ENCODE peak calls at places on chromosomes 7 and 10, in six cellular contexts. O is GM12878, I is H1, A is HepG2, H is HCT116, V is K562. T is an unnamed sample. For H3K4me1, the result is how much of the 10 kb centered on the place peaks cover.

GRCh38 chr10:92914478-92915066 is 66.3 kb downstream of the EXOC6 start:
- DNase-seq in O (no peak), I (no peak), A (peak), H (peak), V (peak), T (peak)

GRCh38 chr7:81507231-81507630 is 262.6 kb downstream of the HGF start:
- DNase-seq in O (no peak), I (no peak), A (no peak), H (no peak), V (no peak), T (no peak)

GRCh38 chr10:42991442-42992098 is 85.3 kb upstream of the RET start:
- DNase-seq in O (no peak), I (no peak), A (no peak), H (no peak), V (no peak), T (no peak)

GRCh38 chr7:32681174-32681518 is 185.9 kb downstream of the AVL9 start:
- DNase-seq in O (no peak), I (no peak), A (no peak), H (no peak), V (no peak), T (no peak)

GRCh38 chr10:88472540-88472939 is 110.6 kb downstream of the RNLS start:
- DNase-seq in O (no peak), I (peak), A (no peak), H (no peak), V (no peak), T (no peak)

GRCh38 chr7:47416454-47417121 is 165.3 kb downstream of the TNS3 start:
- DNase-seq in O (no peak), I (no peak), A (no peak), H (no peak), V (peak), T (no peak)

GRCh38 chr7:124799448-124799847 is 33.9 kb upstream of the GPR37 start:
- DNase-seq in O (no peak), I (no peak), A (no peak), H (no peak), V (no peak), T (no peak)

GRCh38 chr7:17236161-17236560 is 62.3 kb upstream of the AHR start:
- DNase-seq in O (no peak), I (no peak), A (no peak), H (no peak), V (no peak), T (no peak)

GRCh38 chr7:89771003-89771636 is 383.1 kb upstream of the STEAP1 start:
- DNase-seq in O (no peak), I (no peak), A (no peak), H (no peak), V (no peak), T (no peak)

GRCh38 chr7:29091121-29091601 is 55.2 kb downstream of the CPVL start:
- DNase-seq in O (no peak), I (no peak), A (no peak), H (no peak), V (no peak), T (peak)

GRCh38 chr10:61837748-61838055 is 63.8 kb upstream of the ARID5B start:
- DNase-seq in O (no peak), I (no peak), A (peak), H (no peak), V (no peak), T (no peak)

GRCh38 chr10:8628351-8628750 is 573.9 kb downstream of the GATA3 start:
- DNase-seq in O (no peak), I (no peak), A (no peak), H (no peak), V (no peak), T (peak)

GRCh38 chr7:129828989-129829676 is 123.6 kb downstream of the UBE2H start:
- DNase-seq in O (no peak), I (no peak), A (no peak), H (no peak), V (no peak), T (no peak)

GRCh38 chr7:129831424-129832058 is 121.2 kb downstream of the UBE2H start:
- DNase-seq in O (no peak), I (no peak), A (peak), H (peak), V (no peak), T (no peak)

GRCh38 chr7:129828078-129828762 is 124.5 kb downstream of the UBE2H start:
- DNase-seq in O (no peak), I (no peak), A (no peak), H (no peak), V (no peak), T (no peak)

GRCh38 chr7:129830949-129831348 is 121.8 kb downstream of the UBE2H start:
- DNase-seq in O (no peak), I (no peak), A (no peak), H (no peak), V (no peak), T (no peak)

GRCh38 chr7:129829677-129830631 is 122.8 kb downstream of the UBE2H start:
- DNase-seq in O (no peak), I (peak), A (peak), H (peak), V (peak), T (peak)
- H3K4me3 ChIP-seq in O (no peak), I (no peak), A (peak), H (peak), V (peak), T (no peak)

GRCh38 chr10:129032626-129033353 is 434.3 kb upstream of the MGMT start:
- DNase-seq in O (no peak), I (no peak), A (no peak), H (no peak), V (no peak), T (no peak)

GRCh38 chr10:129028425-129028824 is 438.6 kb upstream of the MGMT start:
- DNase-seq in O (no peak), I (no peak), A (no peak), H (no peak), V (no peak), T (no peak)

GRCh38 chr10:129033790-129034272 is 433.2 kb upstream of the MGMT start:
- DNase-seq in O (no peak), I (no peak), A (no peak), H (no peak), V (peak), T (no peak)

GRCh38 chr10:129033354-129033729 is 433.7 kb upstream of the MGMT start:
- DNase-seq in O (no peak), I (no peak), A (no peak), H (no peak), V (no peak), T (no peak)

GRCh38 chr10:129031233-129032150 is 435.5 kb upstream of the MGMT start:
- DNase-seq in O (no peak), I (peak), A (peak), H (no peak), V (peak), T (peak)
- TF ChIP-seq ZNF274 in O (no peak), I (no peak), A (no peak), H (no peak), V (no peak), T (no peak)

DNA sequence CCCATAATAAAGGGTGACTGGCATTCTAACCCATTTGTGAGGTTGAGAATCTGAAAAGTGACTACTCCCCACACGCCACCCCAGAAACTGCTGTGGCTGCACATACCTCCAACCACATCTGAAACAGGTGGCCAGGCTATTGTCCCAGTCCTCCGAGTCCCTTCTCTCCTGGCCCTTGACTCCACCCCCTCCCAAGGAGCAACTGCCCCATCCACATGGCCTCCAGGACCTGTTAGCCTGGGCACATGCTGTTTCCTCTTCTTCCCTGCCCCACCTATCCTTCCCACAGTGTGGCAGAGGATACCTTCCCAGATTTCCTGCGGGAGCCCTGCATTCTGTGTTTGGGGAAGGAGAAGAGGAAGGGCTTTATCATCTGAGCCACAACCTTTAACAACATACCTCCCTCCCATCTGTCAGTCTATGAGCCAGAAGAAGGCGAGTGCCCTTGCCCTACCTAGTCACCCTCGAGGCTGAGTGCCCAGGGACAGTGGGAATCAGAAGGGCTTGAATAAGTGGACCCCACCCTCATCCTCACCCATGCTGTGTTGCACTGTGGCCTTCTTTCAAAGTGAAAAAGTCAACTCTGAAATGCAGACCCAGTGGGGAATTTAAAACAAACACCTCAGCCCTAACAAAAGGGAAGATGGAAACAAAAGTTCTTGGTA is 11.9 kb downstream of the STEAP1B start:
- DNase-seq in O (no peak), I (no peak), A (no peak), H (no peak), V (no peak), T (no peak)
- H3K4me1 ChIP-seq in O (under half), I (under half), A (under half), H (under half), V (under half), T (under half)

GRCh38 chr10:97714401-97715258 is 1.1 kb downstream of the MARVELD1 start:
- DNase-seq in O (no peak), I (no peak), A (no peak), H (no peak), V (peak), T (no peak)

GRCh38 chr10:97713828-97714400 is 384 bp downstream of the MARVELD1 start:
- DNase-seq in O (no peak), I (no peak), A (no peak), H (no peak), V (peak), T (peak)

GRCh38 chr10:97717627-97718026 is 4.1 kb downstream of the MARVELD1 start:
- DNase-seq in O (no peak), I (no peak), A (no peak), H (no peak), V (no peak), T (no peak)

GRCh38 chr10:97713351-97713827 is at the start of gene MARVELD1:
- DNase-seq in O (no peak), I (no peak), A (no peak), H (no peak), V (peak), T (no peak)

DNA sequence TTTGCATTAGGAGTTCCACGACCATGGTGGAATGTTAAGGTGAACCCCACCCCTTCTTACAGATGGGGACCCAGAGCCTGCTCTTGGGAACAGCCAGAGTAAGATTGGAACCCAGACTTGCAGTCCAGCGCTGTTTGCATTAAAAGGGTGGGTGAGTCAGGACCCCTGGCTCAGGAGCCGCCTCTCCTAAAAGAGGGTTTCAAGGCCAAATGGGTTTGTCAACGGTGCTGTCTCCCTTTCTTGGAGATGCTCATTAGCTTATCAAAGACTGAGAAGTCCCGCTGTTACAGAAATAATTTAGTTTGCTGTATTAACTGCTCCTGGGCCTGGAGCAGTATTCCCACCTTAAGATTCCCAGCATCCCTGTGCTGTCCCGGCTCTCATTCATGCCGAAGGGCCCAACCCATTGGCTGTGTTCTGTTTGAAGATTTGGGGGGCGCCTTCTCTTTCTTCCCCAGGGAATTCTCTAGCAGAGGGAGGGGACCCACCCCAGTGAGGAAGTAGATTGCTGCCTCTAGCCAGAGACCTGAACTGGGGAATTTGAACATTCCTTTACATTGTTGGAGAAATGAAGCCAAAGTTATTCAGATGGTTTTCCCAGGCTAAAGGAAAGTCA is 1.8 kb downstream of the MARVELD1 start:
- DNase-seq in O (no peak), I (no peak), A (no peak), H (no peak), V (no peak), T (no peak)
- H3K4me3 ChIP-seq in O (peak), I (peak), A (no peak), H (peak), V (peak), T (peak)